ENCODE peak calls at places on chromosome 16, in ten cellular contexts. O, K, G, M, X, N, V, B, E and C are unnamed samples.

GRCh38 chr16:77403732-77404131 is 31.1 kb downstream of the ADAMTS18 start:
- DNase-seq in O (no peak), K (no peak), G (no peak), M (no peak), X (no peak), N (no peak), V (no peak), B (no peak), E (no peak), C (no peak)

GRCh38 chr16:50844840-50845239 is 103.0 kb downstream of the CYLD start:
- DNase-seq in O (no peak), K (no peak), G (no peak), M (no peak), X (no peak), N (no peak), V (no peak), B (no peak), E (no peak), C (no peak)

GRCh38 chr16:30924086-30924714 is 828 bp downstream of the FBXL19 start:
- DNase-seq in O (no peak), K (peak; percentile 62), G (no peak), M (no peak), X (no peak), N (peak; percentile 86), V (no peak), B (no peak), E (no peak), C (no peak)

GRCh38 chr16:85472514-85472913 is 140.6 kb upstream of the GSE1 start:
- DNase-seq in O (no peak), K (no peak), G (no peak), M (no peak), X (no peak), N (no peak), V (no peak), B (no peak), E (no peak), C (no peak)

GRCh38 chr16:25222959-25223358 is 6.2 kb downstream of the AQP8 start:
- DNase-seq in O (no peak), K (no peak), G (no peak), M (no peak), X (no peak), N (no peak), V (no peak), B (no peak), E (no peak), C (no peak)

GRCh38 chr16:29901607-29901945 is 1.3 kb downstream of the ASPHD1 start:
- DNase-seq in O (no peak), K (no peak), G (no peak), M (no peak), X (no peak), N (peak; percentile 76), V (no peak), B (no peak), E (no peak), C (no peak)

GRCh38 chr16:22357635-22357971 is 16.8 kb downstream of the CDR2 start:
- DNase-seq in O (no peak), K (no peak), G (no peak), M (no peak), X (no peak), N (no peak), V (no peak), B (no peak), E (no peak), C (no peak)

GRCh38 chr16:85102106-85102630 is 10.1 kb downstream of the CIBAR2 start:
- DNase-seq in O (no peak), K (no peak), G (no peak), M (no peak), X (no peak), N (peak; percentile 2), V (no peak), B (no peak), E (no peak), C (no peak)

GRCh38 chr16:67013823-67014640 is 14.9 kb upstream of the CBFB start:
- DNase-seq in O (peak; percentile 60), K (peak; percentile 86), G (peak; percentile 58), M (peak; percentile 64), X (peak; percentile 72), N (peak; percentile 87), V (no peak), B (no peak), E (peak; percentile 53), C (peak; percentile 54)
- TF ChIP-seq CTCF in O (peak; percentile 32), K (peak; percentile 35), G (peak; percentile 48), M (no peak), X (peak; percentile 21), N (no peak), V (peak; percentile 21), B (peak; percentile 34), E (peak; percentile 22), C (no peak)

GRCh38 chr16:64983983-64984382 is 137.9 kb downstream of the CDH11 start:
- DNase-seq in O (no peak), K (peak; percentile 74), G (peak; percentile 8), M (peak; percentile 93), X (no peak), N (no peak), V (no peak), B (no peak), E (peak; percentile 94), C (peak; percentile 75)
- TF ChIP-seq CTCF in O (peak; percentile 47), K (peak; percentile 76), G (peak; percentile 57), M (peak; percentile 89), X (no peak), N (peak; percentile 23), V (peak; percentile 10), B (peak; percentile 40), E (peak; percentile 94), C (peak; percentile 67)

GRCh38 chr16:83330251-83330650 is 477.5 kb upstream of the HSBP1 start:
- DNase-seq in O (no peak), K (no peak), G (no peak), M (no peak), X (no peak), N (no peak), V (no peak), B (no peak), E (no peak), C (no peak)
- TF ChIP-seq CTCF in O (peak; percentile 34), K (peak; percentile 15), G (no peak), M (no peak), X (no peak), N (no peak), V (no peak), B (no peak), E (no peak), C (no peak)

DNA sequence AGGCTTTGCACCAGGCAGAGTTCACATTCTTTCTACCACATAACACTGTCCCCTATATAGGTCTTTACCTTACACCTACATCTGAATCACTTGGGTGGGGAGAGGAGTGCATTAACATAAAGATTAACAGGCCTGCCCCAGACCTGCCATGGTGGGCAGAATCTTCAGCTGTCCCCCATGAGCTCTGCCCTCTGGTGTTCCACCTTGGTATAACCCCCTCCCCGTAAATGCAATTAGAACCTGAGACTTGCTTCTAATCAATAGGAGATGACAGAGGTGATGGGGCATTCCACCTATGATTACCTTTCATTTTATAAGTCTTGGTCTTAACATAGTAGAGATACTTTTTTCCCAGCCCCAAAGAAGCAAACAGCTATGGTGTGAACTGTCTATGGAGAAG is 20.4 kb upstream of the GRIN2A start:
- DNase-seq in O (no peak), K (no peak), G (no peak), M (no peak), X (peak; percentile 19), N (no peak), V (no peak), B (no peak), E (no peak), C (no peak)
- TF ChIP-seq CTCF in O (peak; percentile 31), K (peak; percentile 49), G (peak; percentile 37), M (no peak), X (peak; percentile 34), N (no peak), V (no peak), B (no peak), E (no peak), C (no peak)

DNA sequence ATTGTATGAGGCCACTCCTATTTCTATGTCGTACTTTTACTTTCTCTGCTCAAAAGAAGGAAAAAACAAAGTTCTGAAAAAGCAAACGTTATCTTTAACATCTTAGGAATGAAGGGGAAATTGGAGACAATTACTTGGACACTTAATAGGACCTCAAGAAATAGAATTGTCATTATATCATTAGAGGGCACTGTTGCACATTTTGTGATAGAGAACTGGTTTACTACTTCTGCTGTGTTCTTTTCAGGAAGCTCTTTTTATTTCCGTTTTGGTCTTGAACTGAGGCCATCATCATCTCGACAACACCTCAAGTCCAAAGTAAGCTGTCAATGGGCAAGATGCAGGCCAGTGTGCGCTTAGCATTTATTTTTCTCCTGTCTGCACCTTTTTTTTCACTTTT is 14.6 kb downstream of the COG4 start:
- DNase-seq in O (no peak), K (no peak), G (no peak), M (peak; percentile 31), X (no peak), N (no peak), V (no peak), B (no peak), E (peak; percentile 10), C (no peak)
- TF ChIP-seq CTCF in O (no peak), K (peak; percentile 15), G (no peak), M (no peak), X (no peak), N (no peak), V (no peak), B (no peak), E (peak; percentile 13), C (no peak)